ENCODE peak calls at places on chromosome 22, in four cellular contexts. L, Y, W and O are unnamed samples.

GRCh38 chr22:41762980-41763779 is 37.3 kb upstream of the CCDC134 start:
- DNase-seq in W (no peak), L (peak; percentile 20), Y (no peak), O (no peak)

GRCh38 chr22:20582171-20582511 is 74.7 kb downstream of the MED15 start:
- DNase-seq in L (no peak), Y (no peak), W (no peak), O (no peak)

GRCh38 chr22:17281026-17281809 is 62.0 kb upstream of the ADA2 start:
- DNase-seq in W (no peak), Y (no peak), L (no peak), O (no peak)

GRCh38 chr22:41240377-41241132 is at the start of gene CHADL:
- DNase-seq in W (no peak), Y (no peak), L (no peak), O (no peak)

GRCh38 chr22:19797086-19797485 is 36.5 kb downstream of the TBX1 start:
- DNase-seq in W (no peak), L (no peak), Y (no peak), O (no peak)

GRCh38 chr22:37824674-37825641 is 1.8 kb downstream of the GALR3 start:
- DNase-seq in L (no peak), W (peak; percentile 54), Y (no peak), O (no peak)

GRCh38 chr22:22394589-22394988 is 114.0 kb downstream of the ZNF280B start:
- DNase-seq in Y (no peak), W (no peak), L (no peak), O (peak; percentile 40)

GRCh38 chr22:19933328-19934241 is 8.0 kb upstream of the COMT start:
- DNase-seq in L (no peak), Y (no peak), W (no peak), O (no peak)

GRCh38 chr22:22767876-22768602 is 119.6 kb upstream of the IGLL5 start:
- DNase-seq in L (peak; percentile 8), W (no peak), Y (no peak), O (peak; percentile 31)

GRCh38 chr22:50031189-50032091 is 18.9 kb upstream of the IL17REL start:
- DNase-seq in L (no peak), W (no peak), Y (no peak), O (peak; percentile 71)

GRCh38 chr22:19398206-19398605 is 33.3 kb downstream of the HIRA start:
- DNase-seq in W (no peak), L (no peak), Y (no peak), O (no peak)

GRCh38 chr22:21960200-21961126 is 7.8 kb upstream of the PPM1F start:
- DNase-seq in Y (no peak), L (no peak), W (no peak), O (no peak)

GRCh38 chr22:45892681-45893461 is 84.1 kb downstream of the WNT7B start:
- DNase-seq in L (no peak), W (no peak), Y (no peak), O (no peak)

GRCh38 chr22:44360306-44360685 is 47.5 kb upstream of the SHISAL1 start:
- DNase-seq in Y (no peak), W (no peak), L (no peak), O (no peak)

GRCh38 chr22:44569516-44569915 is 71.5 kb upstream of the RTL6 start:
- DNase-seq in W (no peak), Y (no peak), L (no peak), O (peak; percentile 34)

GRCh38 chr22:33188316-33188715 is 130.1 kb upstream of the SYN3 start:
- DNase-seq in W (no peak), Y (no peak), L (no peak), O (no peak)

GRCh38 chr22:44783091-44783490 is 30.7 kb downstream of the ARHGAP8 start:
- DNase-seq in W (no peak), L (no peak), Y (no peak), O (no peak)

GRCh38 chr22:20141186-20142077 is 9.4 kb downstream of the CCDC188 start:
- DNase-seq in Y (no peak), L (no peak), W (no peak), O (no peak)

GRCh38 chr22:49569286-49570031 is 258.2 kb downstream of the BRD1 start:
- DNase-seq in L (peak; percentile 11), Y (no peak), W (peak; percentile 9), O (peak; percentile 65)

GRCh38 chr22:50376064-50376747 is 33.1 kb downstream of the PPP6R2 start:
- DNase-seq in W (no peak), Y (no peak), L (no peak), O (no peak)

GRCh38 chr22:25237503-25237902 is 18.1 kb downstream of the CRYBB2 start:
- DNase-seq in Y (no peak), W (no peak), L (no peak), O (no peak)

GRCh38 chr22:41512421-41513194 is 31.7 kb downstream of the POLR3H start:
- DNase-seq in Y (no peak), W (peak; percentile 80), L (no peak), O (no peak)

GRCh38 chr22:43011079-43011478 is 3.9 kb downstream of the PACSIN2 start:
- DNase-seq in L (no peak), W (no peak), Y (no peak), O (no peak)
- TF ChIP-seq CTCF in L (no peak), W (no peak), Y (no peak), O (peak; percentile 37)

GRCh38 chr22:35301370-35301874 is 1.7 kb downstream of the TOM1 start:
- DNase-seq in L (no peak), W (no peak), Y (no peak), O (peak; percentile 31)

GRCh38 chr22:35299717-35300497 is at the start of gene TOM1:
- DNase-seq in L (peak; percentile 98), W (peak; percentile 97), Y (peak; percentile 97), O (peak; percentile 97)

GRCh38 chr22:35303029-35303624 is 3.4 kb downstream of the TOM1 start:
- DNase-seq in Y (no peak), W (no peak), L (no peak), O (no peak)

GRCh38 chr22:35299217-35299716 is 427 bp upstream of the TOM1 start:
- DNase-seq in W (no peak), Y (no peak), L (no peak), O (no peak)
- TF ChIP-seq CTCF in W (no peak), Y (peak; percentile 44), L (no peak), O (no peak)

DNA sequence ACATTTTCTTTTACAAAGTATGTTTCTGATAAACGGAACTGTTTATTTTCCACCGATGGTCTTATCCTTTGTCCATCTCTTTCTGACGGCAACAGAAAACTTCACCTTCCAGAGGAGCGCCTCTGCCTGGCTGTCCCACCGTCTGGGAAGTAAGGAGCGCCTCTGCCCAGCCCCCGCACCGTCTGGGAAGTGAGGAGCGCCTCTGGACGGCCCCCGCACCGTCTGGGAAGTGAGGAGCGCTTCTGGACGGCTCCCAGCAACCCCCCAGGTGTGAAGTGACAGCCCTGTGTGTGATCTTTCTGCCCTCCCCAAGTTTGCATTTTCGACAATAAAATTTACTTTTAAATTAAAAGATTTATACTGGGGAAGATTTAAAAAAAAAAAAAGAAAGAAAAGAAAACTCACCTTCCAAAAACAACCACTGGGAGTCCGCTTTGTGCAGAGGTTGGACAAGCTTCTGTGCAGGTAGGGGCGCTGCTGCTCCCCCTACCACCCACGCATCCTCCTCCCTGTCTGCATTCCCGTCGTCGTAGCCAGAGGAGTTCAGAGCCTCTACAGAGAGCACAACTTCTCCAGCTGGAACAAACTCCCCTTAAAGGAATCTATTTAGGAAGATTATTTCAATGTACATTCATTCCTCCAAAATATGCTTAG is 1.0 kb upstream of the APOBEC3B start:
- DNase-seq in Y (no peak), W (peak; percentile 68), L (no peak), O (no peak)
- TF ChIP-seq CTCF in Y (no peak), W (no peak), L (no peak), O (peak; percentile 71)

DNA sequence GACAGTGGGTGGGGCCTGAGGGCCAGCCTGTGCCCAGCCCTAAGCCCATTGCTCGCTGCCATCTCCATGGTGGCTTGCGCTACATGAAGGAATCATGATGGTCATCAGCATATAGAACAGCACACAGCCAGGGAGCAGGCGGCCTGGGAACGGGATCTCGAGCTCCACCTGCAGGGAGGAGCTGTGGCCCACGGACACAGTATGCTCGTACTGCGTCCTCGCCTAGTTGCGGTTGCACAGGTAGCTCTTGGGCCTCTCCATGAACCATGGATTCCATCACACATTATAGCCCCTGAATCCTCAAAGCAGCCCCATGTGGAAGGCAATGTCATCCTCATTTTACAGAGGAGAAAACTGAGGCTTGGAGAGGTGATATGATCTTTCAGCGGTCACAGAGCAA is 15.1 kb downstream of the SEC14L4 start:
- DNase-seq in W (no peak), Y (no peak), L (no peak), O (no peak)
- TF ChIP-seq CTCF in W (no peak), Y (no peak), L (no peak), O (peak; percentile 18)

GRCh38 chr22:48492371-48493320 is 1335.0 kb downstream of the BRD1 start:
- DNase-seq in L (peak; percentile 39), Y (no peak), W (peak; percentile 81), O (peak; percentile 67)
- TF ChIP-seq CTCF in L (peak; percentile 65), Y (no peak), W (peak; percentile 40), O (peak; percentile 89)

DNA sequence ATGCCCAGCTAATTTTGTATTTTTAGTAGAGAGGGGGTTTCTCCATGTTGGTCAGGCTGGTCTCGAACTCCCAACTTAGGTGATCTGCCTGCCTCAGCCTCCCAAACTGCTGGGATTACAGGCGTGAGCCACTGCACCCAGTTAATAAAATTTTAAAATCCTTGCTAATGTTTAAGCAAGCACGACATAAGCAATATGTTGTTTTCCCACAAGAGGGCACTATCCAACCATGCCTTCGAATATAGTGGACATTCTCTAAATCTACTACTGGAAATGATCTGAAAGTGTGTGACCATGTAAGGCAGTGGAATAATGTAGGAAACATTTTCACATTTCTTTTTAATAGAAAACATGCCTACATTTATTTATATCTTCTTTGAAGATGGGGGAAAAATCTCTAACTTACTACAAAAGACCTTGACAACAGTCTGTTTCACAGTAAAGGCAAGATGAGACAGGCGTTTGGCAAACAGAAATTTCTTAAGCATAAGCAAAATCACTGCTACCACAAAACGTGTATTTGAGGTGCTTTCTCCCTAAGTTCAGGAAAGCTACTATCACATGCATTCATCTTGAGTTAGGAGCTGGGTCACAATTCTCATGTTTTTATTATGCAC is 38.2 kb downstream of the PITPNB start:
- DNase-seq in Y (no peak), L (no peak), W (no peak), O (no peak)
- TF ChIP-seq CTCF in Y (peak; percentile 62), L (peak; percentile 63), W (peak; percentile 75), O (peak; percentile 86)